ENCODE peak calls at places on chromosome 3, in six cellular contexts. C is ovary, I is heart right ventricle, L is endodermal cell, R is fibroblast of lung, K is astrocyte. D is an unnamed sample.

GRCh38 chr3:135084404-135084803 is 289.3 kb downstream of the EPHB1 start:
- DNase-seq in C (no peak), I (no peak), L (no peak), R (peak; percentile 29), K (peak; percentile 10), D (no peak)

GRCh38 chr3:52593103-52593502 is 56.7 kb downstream of the UQCC5 start:
- DNase-seq in C (no peak), I (no peak), L (no peak), R (no peak), K (no peak), D (no peak)

GRCh38 chr3:171393032-171393744 is 67.0 kb downstream of the TNIK start:
- DNase-seq in C (no peak), I (no peak), L (no peak), R (peak; percentile 89), K (peak; percentile 84), D (no peak)

GRCh38 chr3:134496481-134497071 is 10.7 kb downstream of the CEP63 start:
- DNase-seq in C (no peak), I (no peak), L (no peak), R (peak; percentile 66), K (peak; percentile 58), D (no peak)

GRCh38 chr3:79005084-79005483 is 762.7 kb downstream of the ROBO1 start:
- DNase-seq in C (no peak), I (no peak), L (no peak), R (peak; percentile 40), K (peak; percentile 23), D (no peak)

GRCh38 chr3:67715911-67716310 is 61.5 kb upstream of the SUCLG2 start:
- DNase-seq in C (no peak), I (no peak), L (no peak), R (peak; percentile 9), K (peak; percentile 2), D (no peak)

GRCh38 chr3:184157206-184157605 is 2.0 kb downstream of the DVL3 start:
- DNase-seq in C (no peak), I (no peak), L (no peak), R (no peak), K (no peak), D (no peak)

GRCh38 chr3:4977001-4977888 is 2.0 kb upstream of the BHLHE40 start:
- DNase-seq in C (peak; percentile 87), I (peak; percentile 96), L (peak; percentile 91), R (peak; percentile 86), K (peak; percentile 82), D (peak; percentile 72)

GRCh38 chr3:176696816-176697215 is 500.5 kb downstream of the TBL1XR1 start:
- DNase-seq in C (no peak), I (no peak), L (peak; percentile 65), R (peak; percentile 6), K (no peak), D (no peak)

GRCh38 chr3:136250862-136251460 is 821 bp downstream of the PCCB start:
- DNase-seq in C (peak; percentile 61), I (peak; percentile 71), L (peak; percentile 74), R (peak; percentile 64), K (peak; percentile 43), D (peak; percentile 53)

GRCh38 chr3:23079976-23080375 is 123.2 kb upstream of the UBE2E2 start:
- DNase-seq in C (no peak), I (no peak), L (no peak), R (peak; percentile 25), K (peak; percentile 12), D (no peak)

GRCh38 chr3:45330500-45331295 is 57.7 kb upstream of the LARS2 start:
- DNase-seq in C (no peak), I (no peak), L (peak; percentile 39), R (peak; percentile 28), K (peak; percentile 30), D (no peak)

GRCh38 chr3:196684548-196685407 is 27.3 kb downstream of the CEP19 start:
- DNase-seq in C (peak; percentile 20), I (peak; percentile 74), L (peak; percentile 82), R (peak; percentile 20), K (peak; percentile 14), D (peak; percentile 84)

GRCh38 chr3:12442654-12443501 is 41.4 kb upstream of the TSEN2 start:
- DNase-seq in C (no peak), I (peak; percentile 46), L (no peak), R (peak; percentile 83), K (peak; percentile 82), D (no peak)

GRCh38 chr3:115875460-115875859 is 252.2 kb downstream of the GAP43 start:
- DNase-seq in C (no peak), I (no peak), L (no peak), R (no peak), K (no peak), D (no peak)

GRCh38 chr3:13711911-13712650 is 163.2 kb downstream of the FBLN2 start:
- DNase-seq in C (no peak), I (peak; percentile 1), L (peak; percentile 28), R (no peak), K (no peak), D (peak; percentile 0)

GRCh38 chr3:12750658-12751071 is 8.4 kb downstream of the TMEM40 start:
- DNase-seq in C (peak; percentile 13), I (no peak), L (no peak), R (peak; percentile 86), K (peak; percentile 84), D (no peak)

GRCh38 chr3:168581718-168582332 is 486.1 kb upstream of the GOLIM4 start:
- DNase-seq in C (no peak), I (no peak), L (peak; percentile 66), R (no peak), K (no peak), D (no peak)

GRCh38 chr3:185968168-185968567 is 30.4 kb upstream of the TRA2B start:
- DNase-seq in C (no peak), I (no peak), L (no peak), R (no peak), K (no peak), D (no peak)

GRCh38 chr3:52839892-52840545 is 5.2 kb upstream of the MUSTN1 start:
- DNase-seq in C (no peak), I (no peak), L (no peak), R (no peak), K (no peak), D (no peak)

GRCh38 chr3:67016522-67017080 is 18.5 kb downstream of the KBTBD8 start:
- DNase-seq in C (no peak), I (no peak), L (no peak), R (no peak), K (no peak), D (no peak)

GRCh38 chr3:82927309-82928253 is 1166.1 kb upstream of the GBE1 start:
- DNase-seq in C (no peak), I (no peak), L (no peak), R (peak; percentile 2), K (peak; percentile 0), D (no peak)

GRCh38 chr3:42055291-42055690 is 35.9 kb upstream of the TRAK1 start:
- DNase-seq in C (no peak), I (no peak), L (no peak), R (peak; percentile 49), K (peak; percentile 45), D (no peak)

GRCh38 chr3:48684480-48685143 is 1.1 kb downstream of the NCKIPSD start:
- DNase-seq in C (peak; percentile 66), I (peak; percentile 68), L (no peak), R (no peak), K (no peak), D (no peak)

GRCh38 chr3:190012784-190013183 is 107.9 kb downstream of the P3H2 start:
- DNase-seq in C (no peak), I (no peak), L (no peak), R (peak; percentile 70), K (peak; percentile 57), D (no peak)

GRCh38 chr3:71399478-71399877 is 184.1 kb downstream of the FOXP1 start:
- DNase-seq in C (no peak), I (no peak), L (no peak), R (no peak), K (no peak), D (no peak)
- H3K4me1 ChIP-seq in C (peaks cover 5% of the 10 kb centered on the region), I (peaks cover 7% of the 10 kb centered on the region), L (no peaks in the 10 kb centered on the region), R (peaks cover 4% of the 10 kb centered on the region), K (peaks cover 23% of the 10 kb centered on the region), D (peaks cover 41% of the 10 kb centered on the region)

GRCh38 chr3:7646851-7647250 is 785.9 kb downstream of the GRM7 start:
- DNase-seq in C (no peak), I (no peak), L (no peak), R (no peak), K (no peak), D (no peak)
- H3K9me3 ChIP-seq in C (no peaks in the 10 kb centered on the region), I (no peaks in the 10 kb centered on the region), L (no peaks in the 10 kb centered on the region), R (no peaks in the 10 kb centered on the region), K (no peaks in the 10 kb centered on the region), D (no peaks in the 10 kb centered on the region)

GRCh38 chr3:123423026-123423425 is 25.9 kb downstream of the ADCY5 start:
- DNase-seq in C (no peak), I (peak; percentile 61), L (no peak), R (no peak), K (no peak), D (no peak)

GRCh38 chr3:123422457-123422856 is 26.4 kb downstream of the ADCY5 start:
- DNase-seq in C (no peak), I (no peak), L (peak; percentile 66), R (no peak), K (no peak), D (no peak)

GRCh38 chr3:123424321-123424998 is 24.4 kb downstream of the ADCY5 start:
- DNase-seq in C (peak; percentile 56), I (peak; percentile 39), L (no peak), R (no peak), K (no peak), D (no peak)

GRCh38 chr3:123424999-123425386 is 23.9 kb downstream of the ADCY5 start:
- DNase-seq in C (no peak), I (peak; percentile 40), L (no peak), R (no peak), K (no peak), D (no peak)

GRCh38 chr3:123423806-123424205 is 25.1 kb downstream of the ADCY5 start:
- DNase-seq in C (no peak), I (no peak), L (no peak), R (no peak), K (no peak), D (no peak)
- H3K4me1 ChIP-seq in C (peaks cover 37% of the 10 kb centered on the region), I (peaks cover 83% of the 10 kb centered on the region), L (no peaks in the 10 kb centered on the region), R (no peaks in the 10 kb centered on the region), K (no peaks in the 10 kb centered on the region), D (peaks cover 38% of the 10 kb centered on the region)

DNA sequence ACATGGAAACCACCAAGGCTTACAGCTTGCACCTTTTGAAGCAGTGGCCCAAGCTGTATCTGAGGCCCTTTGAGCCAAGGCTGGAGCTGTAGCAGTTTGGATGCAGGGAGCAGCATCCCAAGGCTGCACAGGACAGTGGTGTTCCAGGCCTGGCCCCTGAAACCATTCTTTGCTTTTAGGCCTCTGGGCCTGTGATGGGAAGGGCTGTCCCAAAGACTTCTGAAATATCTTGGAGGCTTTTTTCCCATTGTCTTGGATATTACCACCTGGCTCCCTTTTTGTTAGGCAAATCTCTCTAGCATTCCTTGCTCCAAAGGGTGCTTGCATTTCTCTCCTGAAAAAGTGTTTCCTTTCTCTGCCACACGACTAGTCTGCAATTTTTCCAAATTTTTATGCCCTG is 302.8 kb upstream of the MDFIC2 start:
- DNase-seq in C (no peak), I (no peak), L (peak; percentile 74), R (no peak), K (no peak), D (no peak)
- H3K9me3 ChIP-seq in C (no peaks in the 10 kb centered on the region), I (no peaks in the 10 kb centered on the region), L (no peaks in the 10 kb centered on the region), R (no peaks in the 10 kb centered on the region), K (no peaks in the 10 kb centered on the region), D (peaks cover 3% of the 10 kb centered on the region)

GRCh38 chr3:10188798-10189556 is 24.3 kb downstream of the IRAK2 start:
- DNase-seq in C (no peak), I (no peak), L (no peak), R (no peak), K (no peak), D (no peak)
- H3K4me1 ChIP-seq in C (peaks cover 9% of the 10 kb centered on the region), I (peaks cover 64% of the 10 kb centered on the region), L (no peaks in the 10 kb centered on the region), R (peaks cover 17% of the 10 kb centered on the region), K (peaks cover 34% of the 10 kb centered on the region), D (no peaks in the 10 kb centered on the region)

GRCh38 chr3:161694682-161695586 is 198.3 kb downstream of the OTOL1 start:
- DNase-seq in C (no peak), I (no peak), L (no peak), R (no peak), K (no peak), D (no peak)
- H3K9me3 ChIP-seq in C (no peaks in the 10 kb centered on the region), I (no peaks in the 10 kb centered on the region), L (no peaks in the 10 kb centered on the region), R (no peaks in the 10 kb centered on the region), K (no peaks in the 10 kb centered on the region), D (no peaks in the 10 kb centered on the region)

D was measured in tibial nerve.